ENCODE peak calls at places on chromosomes 13 and 19, in six cellular contexts. Z, F, O, L, X and Q are unnamed samples.

GRCh38 chr13:43232866-43233265 is 209.5 kb downstream of the DNAJC15 start:
- DNase-seq in Z (peak), F (no peak), O (no peak), L (no peak), X (no peak), Q (no peak)

GRCh38 chr13:44934724-44935123 is 54.5 kb downstream of the NUFIP1 start:
- DNase-seq in Z (peak), F (no peak), O (no peak), L (no peak), X (no peak), Q (no peak)

GRCh38 chr19:49472936-49473335 is 1.1 kb upstream of the FLT3LG start:
- DNase-seq in Z (no peak), F (no peak), O (no peak), L (no peak), X (no peak), Q (no peak)

GRCh38 chr19:18126097-18126496 is 26.9 kb upstream of the PIK3R2 start:
- DNase-seq in Z (no peak), F (no peak), O (no peak), L (no peak), X (no peak), Q (no peak)

GRCh38 chr13:91868351-91868750 is 469.9 kb downstream of the GPC5 start:
- DNase-seq in Z (no peak), F (no peak), O (no peak), L (no peak), X (no peak), Q (no peak)

GRCh38 chr19:30555075-30555787 is 183.0 kb downstream of the ZNF536 start:
- DNase-seq in Z (no peak), F (no peak), O (no peak), L (no peak), X (no peak), Q (no peak)

GRCh38 chr19:35860818-35861639 is 4.3 kb downstream of the KIRREL2 start:
- DNase-seq in Z (no peak), F (no peak), O (peak), L (no peak), X (no peak), Q (no peak)

GRCh38 chr13:49376121-49376520 is 67.7 kb downstream of the CAB39L start:
- DNase-seq in Z (no peak), F (no peak), O (no peak), L (no peak), X (no peak), Q (no peak)

GRCh38 chr19:4521170-4521887 is 3.0 kb upstream of the PLIN4 start:
- DNase-seq in Z (peak), F (no peak), O (no peak), L (no peak), X (no peak), Q (no peak)

GRCh38 chr19:49953376-49953775 is 7.6 kb downstream of the SIGLEC11 start:
- DNase-seq in Z (no peak), F (no peak), O (no peak), L (no peak), X (no peak), Q (no peak)

GRCh38 chr13:113398963-113399754 is 35.2 kb upstream of the GRTP1 start:
- DNase-seq in Z (peak), F (peak), O (no peak), L (no peak), X (no peak), Q (no peak)

GRCh38 chr13:112603641-112604220 is 15.8 kb upstream of the TUBGCP3 start:
- DNase-seq in Z (peak), F (no peak), O (no peak), L (no peak), X (no peak), Q (no peak)

GRCh38 chr13:26488236-26489028 is 69.1 kb upstream of the WASF3 start:
- DNase-seq in Z (no peak), F (no peak), O (no peak), L (no peak), X (no peak), Q (no peak)

GRCh38 chr19:49361438-49362047 is 673 bp downstream of the TEAD2 start:
- DNase-seq in Z (peak), F (peak), O (peak), L (peak), X (no peak), Q (peak)

GRCh38 chr13:80100636-80101035 is 240.3 kb downstream of the SPRY2 start:
- DNase-seq in Z (no peak), F (no peak), O (no peak), L (no peak), X (no peak), Q (no peak)

GRCh38 chr19:49983645-49984229 is 22.8 kb upstream of the SIGLEC11 start:
- DNase-seq in Z (peak), F (no peak), O (peak), L (peak), X (no peak), Q (no peak)

GRCh38 chr19:33231511-33231910 is 5.9 kb upstream of the SLC7A10 start:
- DNase-seq in Z (no peak), F (no peak), O (no peak), L (no peak), X (no peak), Q (no peak)

GRCh38 chr19:46610413-46610775 is 9.3 kb downstream of the CALM3 start:
- DNase-seq in Z (no peak), F (no peak), O (no peak), L (peak), X (no peak), Q (no peak)

GRCh38 chr13:19818223-19818842 is 35.6 kb upstream of the PSPC1 start:
- DNase-seq in Z (no peak), F (no peak), O (peak), L (peak), X (no peak), Q (no peak)

GRCh38 chr13:48160879-48161278 is 66.0 kb upstream of the MED4 start:
- DNase-seq in Z (peak), F (no peak), O (no peak), L (no peak), X (no peak), Q (no peak)

GRCh38 chr19:1136918-1137317 is 33.1 kb downstream of the GPX4 start:
- DNase-seq in Z (no peak), F (no peak), O (no peak), L (no peak), X (no peak), Q (no peak)

GRCh38 chr13:89568276-89568675 is 1779.2 kb upstream of the MIR17HG start:
- DNase-seq in Z (no peak), F (no peak), O (no peak), L (no peak), X (no peak), Q (no peak)

GRCh38 chr13:44429311-44429710 is 55.7 kb downstream of the SERP2 start:
- DNase-seq in Z (no peak), F (no peak), O (no peak), L (no peak), X (no peak), Q (no peak)

GRCh38 chr13:41707192-41707858 is 250.0 kb downstream of the RGCC start:
- DNase-seq in Z (no peak), F (no peak), O (no peak), L (no peak), X (no peak), Q (no peak)

GRCh38 chr19:4108767-4109625 is 14.9 kb downstream of the MAP2K2 start:
- DNase-seq in Z (no peak), F (no peak), O (no peak), L (peak), X (no peak), Q (no peak)

GRCh38 chr19:50837300-50837699 is 3.9 kb upstream of the KLK15 start:
- DNase-seq in Z (no peak), F (no peak), O (no peak), L (peak), X (no peak), Q (no peak)